ENCODE peak calls at places on chromosomes 12 and 14, in ten cellular contexts. H is HFFc6; V is B cell; B is fibroblast of lung; U is fibroblast of the aortic adventitia; W is breast epithelium; G is AG04450; Y is CD4-positive, alpha-beta T cell; O is GM23338; L is heart right ventricle. I is an unnamed sample.

GRCh38 chr12:92297405-92297804 is 151.8 kb upstream of the BTG1 start:
- DNase-seq in L (no peak), O (no peak), Y (no peak), H (no peak), G (no peak), B (no peak), U (no peak), W (no peak), V (no peak), I (no peak)

GRCh38 chr14:59543873-59544272 is 32.7 kb downstream of the CCDC175 start:
- DNase-seq in Y (no peak), G (no peak), U (no peak), V (no peak), B (no peak), W (no peak), O (no peak), L (no peak), H (no peak), I (no peak)

GRCh38 chr14:52703225-52703624 is 3.8 kb upstream of the PSMC6 start:
- DNase-seq in W (peak), H (peak), G (peak), U (peak), V (no peak), L (no peak), O (no peak), Y (no peak), B (peak), I (no peak)

GRCh38 chr12:112381898-112382796 is at the start of gene HECTD4:
- DNase-seq in W (peak), H (peak), Y (peak), V (peak), O (peak), G (peak), B (peak), L (peak), U (peak), I (peak)

GRCh38 chr12:94793191-94793595 is 142.8 kb upstream of the TMCC3 start:
- DNase-seq in W (no peak), H (no peak), B (peak), V (no peak), L (no peak), G (no peak), O (peak), U (no peak), Y (no peak), I (no peak)

GRCh38 chr12:54370218-54370730 is 6.0 kb upstream of the GPR84 start:
- DNase-seq in H (peak), B (peak), W (peak), V (no peak), U (peak), G (peak), Y (no peak), O (peak), L (peak), I (peak)

GRCh38 chr12:2017724-2018337 is 13.6 kb upstream of the DCP1B start:
- DNase-seq in H (no peak), W (no peak), G (no peak), B (peak), O (no peak), L (peak), V (no peak), U (no peak), Y (no peak), I (no peak)

GRCh38 chr12:88375960-88376305 is 204.3 kb downstream of the KITLG start:
- DNase-seq in V (no peak), H (no peak), U (no peak), B (no peak), W (no peak), L (no peak), O (no peak), G (no peak), Y (no peak), I (no peak)

GRCh38 chr14:28344381-28344780 is 422.2 kb upstream of the FOXG1 start:
- DNase-seq in Y (no peak), V (no peak), O (no peak), B (peak), W (no peak), L (no peak), H (no peak), U (peak), G (no peak), I (no peak)

GRCh38 chr12:97960741-97961608 is 498.4 kb downstream of the RMST start:
- DNase-seq in O (peak), B (peak), U (no peak), V (no peak), L (peak), Y (no peak), W (no peak), G (no peak), H (no peak), I (peak)

GRCh38 chr12:15520844-15521243 is 198.5 kb downstream of the PTPRO start:
- DNase-seq in W (no peak), U (no peak), H (no peak), Y (no peak), V (no peak), L (no peak), G (no peak), B (no peak), O (no peak), I (no peak)

GRCh38 chr12:49400304-49400703 is 33.0 kb downstream of the SPATS2 start:
- DNase-seq in B (no peak), W (no peak), V (no peak), U (no peak), Y (no peak), O (no peak), G (no peak), L (no peak), H (no peak), I (no peak)
- TF ChIP-seq CTCF in B (no peak), W (no peak), V (no peak), U (no peak), Y (no peak), O (no peak), G (no peak), L (no peak), H (no peak), I (no peak)

DNA sequence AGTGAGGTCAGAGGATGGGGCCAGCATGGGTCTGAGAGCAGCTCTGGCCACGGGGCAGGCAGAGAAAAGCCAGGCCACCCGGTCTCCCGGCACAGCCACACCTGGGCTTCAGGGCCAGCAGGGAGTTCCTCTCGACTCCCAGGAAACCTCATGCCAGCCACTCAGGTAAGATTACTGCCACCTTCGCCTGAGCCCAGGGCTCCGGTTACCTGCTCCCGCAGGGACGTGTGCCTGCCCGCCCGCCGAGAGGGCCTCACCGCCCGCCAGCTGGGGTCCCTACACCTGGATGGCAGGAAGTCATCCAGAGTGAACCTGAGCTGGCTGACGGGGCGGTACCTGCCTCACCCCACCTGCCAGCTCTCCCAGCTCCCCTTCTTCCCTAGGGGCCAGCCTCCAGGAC is 7.3 kb downstream of the JAG2 start:
- DNase-seq in V (no peak), Y (no peak), H (no peak), B (no peak), U (no peak), G (no peak), O (no peak), W (no peak), L (no peak), I (no peak)
- TF ChIP-seq CTCF in V (no peak), Y (no peak), H (no peak), B (no peak), U (no peak), G (no peak), O (no peak), W (no peak), L (no peak), I (no peak)

GRCh38 chr12:12266873-12267634 is at the start of gene LRP6:
- DNase-seq in H (peak), O (peak), G (peak), V (peak), Y (peak), L (peak), U (peak), W (peak), B (peak), I (peak)
- TF ChIP-seq CTCF in H (peak), O (no peak), G (no peak), V (no peak), Y (no peak), L (no peak), U (no peak), W (no peak), B (no peak), I (no peak)

GRCh38 chr14:31622060-31622459 is 60.9 kb downstream of the NUBPL start:
- DNase-seq in H (no peak), G (no peak), L (no peak), W (no peak), B (no peak), U (no peak), O (no peak), V (no peak), Y (no peak), I (no peak)

GRCh38 chr14:31619440-31619839 is 58.2 kb downstream of the NUBPL start:
- DNase-seq in U (no peak), L (no peak), G (no peak), V (no peak), O (no peak), B (no peak), W (no peak), H (no peak), Y (no peak), I (no peak)
- TF ChIP-seq CTCF in U (no peak), L (no peak), G (no peak), V (no peak), O (no peak), B (no peak), W (no peak), H (no peak), Y (no peak), I (no peak)

GRCh38 chr12:40105265-40105514 is 691 bp downstream of the SLC2A13 start:
- DNase-seq in V (no peak), O (no peak), B (no peak), L (peak), G (no peak), H (no peak), U (peak), W (no peak), Y (no peak), I (no peak)

GRCh38 chr12:40106202-40106533 is 287 bp upstream of the SLC2A13 start:
- DNase-seq in B (no peak), Y (no peak), L (no peak), V (no peak), U (no peak), W (no peak), O (no peak), H (no peak), G (no peak), I (no peak)

GRCh38 chr12:40104461-40105264 is 1.2 kb downstream of the SLC2A13 start:
- DNase-seq in W (no peak), V (peak), B (peak), O (peak), L (peak), U (peak), G (no peak), H (no peak), Y (no peak), I (peak)

GRCh38 chr12:40106655-40107054 is 774 bp upstream of the SLC2A13 start:
- DNase-seq in H (no peak), L (no peak), G (no peak), U (peak), Y (no peak), W (no peak), B (no peak), V (peak), O (peak), I (no peak)

DNA sequence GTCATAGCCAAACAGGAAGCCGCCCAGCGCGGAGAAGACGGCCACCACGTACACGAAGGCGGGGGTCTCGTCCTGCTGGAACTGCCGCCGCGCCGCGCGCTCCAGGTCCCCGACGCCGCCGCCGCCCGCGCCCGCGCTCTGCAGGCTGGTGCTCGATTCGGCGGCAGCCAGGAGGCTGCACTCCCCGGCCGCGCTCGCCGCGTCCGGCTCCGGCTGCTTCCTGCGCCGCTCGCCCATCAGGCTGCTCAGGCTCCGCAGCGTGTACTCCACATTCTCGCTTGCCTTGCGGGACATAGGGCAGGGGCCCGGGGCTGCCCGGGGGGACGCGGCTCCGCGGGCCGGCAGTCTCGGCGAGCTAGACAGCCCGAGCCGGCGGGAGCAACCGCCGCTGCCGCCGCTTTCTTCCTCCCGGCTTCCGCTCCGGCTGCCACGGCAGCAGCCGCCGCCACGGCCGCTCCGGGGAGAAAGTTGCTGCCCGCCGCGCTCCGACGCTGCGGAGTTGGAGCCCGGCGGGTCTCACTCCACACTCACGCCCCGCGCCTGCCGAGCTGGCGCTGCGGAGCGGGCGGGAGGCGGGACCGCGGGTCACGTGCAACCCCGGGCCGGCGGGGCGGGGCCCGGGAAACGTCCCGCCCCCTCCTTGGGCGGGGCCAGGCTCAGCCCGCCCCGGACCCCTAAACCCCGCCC is at the start of gene SLC2A13:
- DNase-seq in L (peak), B (peak), W (peak), V (peak), G (peak), Y (peak), H (peak), O (peak), U (peak), I (peak)
- TF ChIP-seq CTCF in L (no peak), B (no peak), W (no peak), V (no peak), G (no peak), Y (no peak), H (peak), O (no peak), U (no peak), I (no peak)